ENCODE peak calls at places on chromosomes 4 and X, in seven cellular contexts. K, W, C, T, A, O and H are unnamed samples.
A peak's percentile ranks its signal among the peaks of the same experiment; 100 is the strongest.

GRCh38 chr4:7007142-7007907 is 35.8 kb upstream of the TADA2B start:
- DNase-seq in C (no peak), O (no peak), A (no peak), W (no peak), K (no peak), T (no peak), H (no peak)

GRCh38 chrX:134520860-134521390 is 61.0 kb downstream of the HPRT1 start:
- DNase-seq in K (no peak), W (no peak), A (no peak), O (no peak), T (no peak), C (no peak), H (peak; percentile 41)

GRCh38 chr4:24853142-24853541 is 57.8 kb downstream of the SOD3 start:
- DNase-seq in W (no peak), O (no peak), K (no peak), A (no peak), C (no peak), T (no peak), H (no peak)

GRCh38 chrX:356385-357034 is 30.2 kb downstream of the PPP2R3B start:
- DNase-seq in O (no peak), T (peak; percentile 27), K (no peak), W (no peak), A (peak; percentile 8), C (no peak), H (no peak)

GRCh38 chrX:69287025-69287540 is 121.8 kb upstream of the PJA1 start:
- DNase-seq in T (no peak), A (no peak), C (no peak), W (no peak), O (no peak), K (no peak), H (no peak)

GRCh38 chr4:15928883-15929282 is 9.7 kb downstream of the FGFBP1 start:
- DNase-seq in K (no peak), W (no peak), O (no peak), C (no peak), A (no peak), T (no peak), H (no peak)

GRCh38 chr4:153731239-153731638 is 28.6 kb downstream of the RNF175 start:
- DNase-seq in W (no peak), O (no peak), C (no peak), T (no peak), A (peak; percentile 43), K (no peak), H (no peak)

GRCh38 chrX:85851418-85851817 is 195.9 kb downstream of the CHM start:
- DNase-seq in O (no peak), T (peak; percentile 51), K (peak; percentile 1), C (no peak), A (no peak), W (peak; percentile 28), H (no peak)

GRCh38 chr4:153036931-153037330 is 100.8 kb downstream of the FHDC1 start:
- DNase-seq in W (no peak), O (no peak), C (no peak), A (no peak), K (no peak), T (no peak), H (no peak)

GRCh38 chr4:149113804-149114430 is 671.7 kb upstream of the NR3C2 start:
- DNase-seq in C (no peak), W (no peak), O (no peak), K (no peak), A (peak; percentile 57), T (no peak), H (no peak)

GRCh38 chrX:134971926-134972325 is 18.9 kb upstream of the SMIM10 start:
- DNase-seq in K (no peak), O (no peak), C (peak; percentile 12), T (no peak), A (no peak), W (no peak), H (no peak)

GRCh38 chr4:9916937-9917336 is 104.4 kb downstream of the SLC2A9 start:
- DNase-seq in A (no peak), W (no peak), T (no peak), O (no peak), K (no peak), C (no peak), H (no peak)

GRCh38 chr4:23930750-23931488 is 41.1 kb upstream of the PPARGC1A start:
- DNase-seq in W (peak; percentile 83), A (no peak), K (no peak), T (peak; percentile 74), C (peak; percentile 67), O (peak; percentile 84), H (no peak)

GRCh38 chr4:17865866-17866363 is 55.1 kb downstream of the NCAPG start:
- DNase-seq in T (no peak), K (no peak), C (no peak), W (no peak), A (no peak), O (no peak), H (no peak)

GRCh38 chrX:155001873-155002272 is 20.6 kb downstream of the F8 start:
- DNase-seq in O (no peak), T (no peak), K (no peak), A (no peak), C (no peak), W (no peak), H (no peak)

GRCh38 chrX:143994206-143994605 is 110.3 kb downstream of the UBE2NL start:
- DNase-seq in C (no peak), T (no peak), O (no peak), A (no peak), W (no peak), K (no peak), H (no peak)

GRCh38 chr4:124902111-124902510 is 189.6 kb upstream of the ANKRD50 start:
- DNase-seq in T (no peak), W (no peak), O (no peak), K (no peak), C (no peak), A (no peak), H (no peak)

GRCh38 chr4:121256887-121257426 is 92.8 kb upstream of the TNIP3 start:
- DNase-seq in C (no peak), K (no peak), O (no peak), A (no peak), W (no peak), T (no peak), H (no peak)

GRCh38 chr4:172035573-172035972 is 222.4 kb downstream of the GALNTL6 start:
- DNase-seq in K (no peak), A (no peak), C (no peak), W (no peak), O (no peak), T (no peak), H (no peak)

GRCh38 chr4:150533673-150534072 is 48.3 kb upstream of the MAB21L2 start:
- DNase-seq in K (no peak), C (no peak), O (no peak), A (no peak), T (no peak), W (no peak), H (no peak)

GRCh38 chr4:30938956-30939528 is 218.9 kb downstream of the PCDH7 start:
- DNase-seq in K (no peak), W (no peak), T (no peak), A (no peak), C (no peak), O (no peak), H (no peak)

GRCh38 chr4:8642651-8643321 is 50.2 kb downstream of the CPZ start:
- DNase-seq in O (peak; percentile 10), W (no peak), T (peak; percentile 32), A (no peak), K (no peak), C (peak; percentile 47), H (no peak)

GRCh38 chr4:8640816-8641215 is 48.3 kb downstream of the CPZ start:
- DNase-seq in C (no peak), T (peak; percentile 9), K (no peak), O (peak; percentile 22), W (no peak), A (no peak), H (no peak)

GRCh38 chr4:8641256-8641655 is 48.7 kb downstream of the CPZ start:
- DNase-seq in C (peak; percentile 55), K (no peak), O (peak; percentile 44), T (peak; percentile 53), W (no peak), A (no peak), H (no peak)

GRCh38 chr4:8643441-8643840 is 50.9 kb downstream of the CPZ start:
- DNase-seq in K (no peak), C (peak; percentile 31), O (peak; percentile 15), A (no peak), W (peak; percentile 22), T (peak; percentile 36), H (no peak)

GRCh38 chr4:8641931-8642650 is 49.5 kb downstream of the CPZ start:
- DNase-seq in T (peak; percentile 52), A (no peak), W (no peak), C (peak; percentile 43), O (peak; percentile 51), K (no peak), H (no peak)
- H3K27ac ChIP-seq in T (no peak overlapping the region), A (no peak overlapping the region), W (no peak overlapping the region), C (no peak overlapping the region), O (no peak overlapping the region), K (no peak overlapping the region), H (no peak overlapping the region)

GRCh38 chrX:2610246-2611170 is 80.6 kb upstream of the CD99 start:
- DNase-seq in O (no peak), W (no peak), K (no peak), C (no peak), T (no peak), A (no peak), H (peak; percentile 38)
- H3K4me3 ChIP-seq in O (peak overlapping the region; percentile 93), W (peak overlapping the region; percentile 91), K (peak overlapping the region; percentile 89), C (peak overlapping the region; percentile 94), T (peak overlapping the region; percentile 90), A (peak overlapping the region; percentile 85), H (peak overlapping the region; percentile 88)

GRCh38 chr4:13441506-13441905 is 42.6 kb downstream of the RAB28 start:
- DNase-seq in W (no peak), T (no peak), A (no peak), O (no peak), K (no peak), C (no peak), H (no peak)

DNA sequence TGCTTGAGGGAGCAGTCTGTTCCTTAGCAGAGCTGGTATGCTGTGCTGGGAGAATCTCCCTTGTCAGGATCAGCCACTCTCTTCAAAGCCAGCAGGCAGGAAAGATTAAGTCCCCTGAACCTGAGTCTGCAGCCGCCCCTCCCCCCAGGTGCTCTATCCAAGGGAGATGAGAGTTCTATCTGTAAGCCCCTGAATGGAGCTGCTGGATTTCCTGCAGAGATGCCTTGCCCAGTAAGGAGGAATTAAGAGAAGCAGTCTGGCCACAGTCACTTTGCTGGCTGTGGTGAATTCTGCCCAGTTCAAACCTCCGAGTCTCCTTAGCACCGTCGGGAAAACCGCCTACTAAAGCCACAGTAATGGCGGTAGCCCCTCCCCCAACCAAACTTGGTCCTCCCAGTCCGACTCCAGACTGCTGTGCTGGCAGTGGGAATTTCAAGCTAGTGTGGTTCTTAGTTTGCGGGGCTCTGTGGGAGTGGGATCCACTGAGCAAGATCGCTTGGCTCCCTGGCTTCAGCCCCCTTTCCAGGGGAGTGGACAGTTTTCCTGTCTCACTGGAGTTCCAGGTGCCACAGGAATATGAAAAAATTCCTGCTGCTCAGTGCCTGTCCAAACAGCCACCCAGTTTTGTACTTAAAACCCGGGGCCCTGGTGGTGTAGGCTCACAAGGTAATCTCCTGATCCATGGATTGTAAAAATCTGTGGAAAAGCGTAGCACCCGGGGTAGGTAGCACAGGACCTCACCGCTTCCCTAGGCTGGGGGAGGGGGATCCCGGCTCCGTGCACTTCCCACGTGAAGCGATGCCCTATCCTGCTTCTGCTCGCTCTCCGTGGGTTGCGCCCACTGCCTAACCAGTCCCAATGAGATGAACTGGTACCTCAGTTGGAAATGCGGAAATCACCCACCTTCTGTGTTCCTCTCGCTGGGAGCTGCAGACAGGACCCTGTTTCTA is 38.0 kb downstream of the RAB28 start:
- DNase-seq in O (peak; percentile 62), W (no peak), A (no peak), K (no peak), T (no peak), C (no peak), H (no peak)
- H3K27ac ChIP-seq in O (no peak overlapping the region), W (no peak overlapping the region), A (no peak overlapping the region), K (no peak overlapping the region), T (no peak overlapping the region), C (no peak overlapping the region), H (no peak overlapping the region)

GRCh38 chr4:26484032-26484515 is 6.2 kb downstream of the CCKAR start:
- DNase-seq in O (no peak), W (no peak), C (no peak), K (no peak), A (no peak), T (no peak), H (no peak)
- H3K4me3 ChIP-seq in O (no peak overlapping the region), W (no peak overlapping the region), C (no peak overlapping the region), K (no peak overlapping the region), A (no peak overlapping the region), T (no peak overlapping the region), H (no peak overlapping the region)